ENCODE peak calls at places on chromosomes 13 and 19, in four cellular contexts. W is WTC11, S is K562, F is HepG2. O is an unnamed sample.

GRCh38 chr19:3189702-3190469 is 4.2 kb downstream of the NCLN start:
- DNase-seq in W (peak; percentile 56), S (peak; percentile 61), F (no peak), O (no peak)

GRCh38 chr19:13260883-13261653 is 110.9 kb downstream of the IER2 start:
- DNase-seq in W (no peak), S (peak; percentile 51), F (no peak), O (no peak)

GRCh38 chr19:53132231-53132991 is at the start of gene ZNF415:
- DNase-seq in W (peak; percentile 91), S (no peak), F (no peak), O (peak; percentile 89)

GRCh38 chr13:69474286-69474685 is 633.3 kb upstream of the ATXN8OS start:
- DNase-seq in W (no peak), S (no peak), F (no peak), O (no peak)

GRCh38 chr13:40922437-40923040 is 96.6 kb downstream of the ELF1 start:
- DNase-seq in W (peak; percentile 13), S (no peak), F (peak; percentile 10), O (no peak)

GRCh38 chr19:55443045-55443823 is at the start of gene SHISA7:
- DNase-seq in W (no peak), S (peak; percentile 51), F (no peak), O (peak; percentile 58)

GRCh38 chr19:39867952-39868351 is 21.8 kb upstream of the FBL start:
- DNase-seq in W (no peak), S (no peak), F (no peak), O (no peak)

GRCh38 chr19:13006431-13007281 is 11.4 kb downstream of the NFIX start:
- DNase-seq in W (no peak), S (no peak), F (no peak), O (peak; percentile 27)

GRCh38 chr19:51146751-51147150 is 4.7 kb downstream of the SIGLEC7 start:
- DNase-seq in W (no peak), S (no peak), F (no peak), O (no peak)

GRCh38 chr13:89865331-89865833 is 1482.1 kb upstream of the MIR17HG start:
- DNase-seq in W (no peak), S (no peak), F (no peak), O (no peak)

GRCh38 chr13:99911965-99912566 is 59.5 kb downstream of the ZIC5 start:
- DNase-seq in W (no peak), S (no peak), F (no peak), O (no peak)

GRCh38 chr13:26494591-26494990 is 62.9 kb upstream of the WASF3 start:
- DNase-seq in W (no peak), S (no peak), F (no peak), O (no peak)

GRCh38 chr19:3636506-3636905 is 9.9 kb upstream of the CACTIN start:
- DNase-seq in W (no peak), S (no peak), F (no peak), O (no peak)

GRCh38 chr13:27125357-27126282 is 46.0 kb downstream of the USP12 start:
- DNase-seq in W (peak; percentile 49), S (peak; percentile 38), F (peak; percentile 33), O (no peak)

GRCh38 chr19:4088975-4089374 is 22.3 kb upstream of the ZBTB7A start:
- DNase-seq in W (no peak), S (no peak), F (no peak), O (no peak)

DNA sequence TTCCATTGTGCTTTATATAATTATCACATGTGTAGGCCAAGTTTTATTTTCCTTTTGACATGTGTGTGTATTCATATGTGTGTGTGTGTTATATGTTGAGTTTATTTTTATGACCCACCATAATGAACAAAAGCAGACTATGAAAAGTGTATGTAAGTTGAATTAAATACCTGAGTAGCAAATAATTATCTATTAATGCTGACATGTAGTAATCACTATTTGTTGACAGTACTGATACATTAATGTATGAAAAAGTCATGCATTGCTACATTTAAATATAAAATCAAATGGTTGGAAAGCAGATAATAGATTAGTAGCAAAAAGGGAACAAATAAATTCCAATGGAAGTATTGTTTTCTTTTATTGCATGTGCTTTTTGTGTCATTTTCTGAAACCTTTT is 1948.5 kb upstream of the PCDH20 start:
- DNase-seq in W (no peak), S (no peak), F (no peak), O (no peak)
- TF ChIP-seq FOXJ3 in W (no peak), S (no peak), F (no peak), O (no peak)

DNA sequence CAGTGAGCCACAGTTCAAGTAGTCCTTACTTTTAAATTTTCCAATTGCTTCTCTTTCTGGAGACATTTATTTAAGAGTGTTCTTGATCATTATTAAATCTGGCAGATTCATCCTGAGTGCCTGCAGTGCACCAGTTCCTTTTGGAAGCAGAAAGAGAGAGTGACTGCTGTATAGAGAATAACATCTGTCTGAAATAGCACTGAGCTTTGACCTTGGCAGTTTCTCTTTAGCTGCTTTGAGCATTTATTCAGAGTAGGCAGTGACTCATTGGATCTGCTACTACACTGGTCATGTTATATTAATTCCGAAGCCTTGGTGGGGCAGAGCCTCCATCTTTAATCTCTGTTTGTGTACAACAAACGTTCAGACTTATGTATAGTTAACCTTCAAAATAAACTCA is 1373.7 kb downstream of the PCDH9 start:
- DNase-seq in W (no peak), S (no peak), F (no peak), O (no peak)
- TF ChIP-seq FOXJ3 in W (no peak), S (no peak), F (no peak), O (no peak)

GRCh38 chr13:114222461-114222968 is 12.2 kb upstream of the CDC16 start:
- DNase-seq in W (no peak), S (peak; percentile 69), F (peak; percentile 12), O (no peak)
- TF ChIP-seq FOXJ3 in W (no peak), S (no peak), F (no peak), O (no peak)

DNA sequence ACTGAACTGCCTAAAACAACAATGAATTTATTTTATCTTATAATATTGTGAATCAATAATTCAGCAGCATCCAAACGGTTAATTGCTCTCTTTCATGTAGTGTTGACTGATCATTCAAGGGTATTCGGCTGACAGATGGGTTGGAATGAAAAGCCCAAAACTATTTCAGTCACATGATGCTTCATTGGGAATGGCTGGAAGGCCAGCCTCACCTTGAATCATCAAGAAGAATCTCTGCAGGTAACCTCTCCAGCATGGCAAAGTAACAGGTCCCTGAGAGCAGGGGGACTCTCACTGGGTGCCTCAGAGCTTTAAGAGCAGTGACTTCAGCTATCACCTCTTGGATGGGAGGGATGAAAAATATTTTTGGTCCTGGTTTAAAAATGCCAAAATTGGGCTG is 1395.7 kb downstream of the OLFM4 start:
- DNase-seq in W (no peak), S (no peak), F (no peak), O (no peak)
- TF ChIP-seq FOXJ3 in W (no peak), S (no peak), F (no peak), O (no peak)

DNA sequence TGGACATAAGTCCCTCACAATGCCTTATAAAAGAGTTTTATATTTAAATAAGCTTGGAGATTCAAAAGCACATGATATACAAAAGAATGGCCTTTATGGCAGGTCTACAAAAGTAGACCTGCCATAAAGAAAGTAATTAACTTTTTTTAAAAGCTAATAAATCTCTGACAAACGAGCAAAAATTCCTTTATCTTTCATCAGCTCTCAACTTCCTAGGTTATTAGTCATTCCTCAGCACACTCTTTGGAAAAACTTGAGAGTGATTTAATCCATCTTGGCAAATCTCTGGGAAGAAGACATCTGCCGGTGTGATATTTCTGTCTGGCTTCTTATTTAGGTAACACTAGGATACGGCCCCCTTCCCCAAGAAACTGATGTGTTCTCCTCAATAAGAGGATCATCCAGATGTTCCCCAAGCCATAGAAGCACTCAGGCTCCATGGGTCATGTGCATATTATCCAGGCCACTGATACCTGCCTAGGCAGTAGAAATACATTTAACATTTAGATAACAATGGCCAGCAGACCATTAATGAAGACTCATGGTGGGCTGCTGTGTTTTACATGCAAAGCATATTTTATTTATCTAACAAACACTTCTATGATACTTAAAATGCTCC is 372.7 kb downstream of the LIG4 start:
- DNase-seq in W (no peak), S (no peak), F (no peak), O (no peak)
- TF ChIP-seq FOXJ3 in W (no peak), S (no peak), F (no peak), O (no peak)

GRCh38 chr19:17582613-17583012 is 27.2 kb downstream of the COLGALT1 start:
- DNase-seq in W (no peak), S (no peak), F (no peak), O (no peak)
- TF ChIP-seq FOXJ3 in W (no peak), S (no peak), F (no peak), O (no peak)

DNA sequence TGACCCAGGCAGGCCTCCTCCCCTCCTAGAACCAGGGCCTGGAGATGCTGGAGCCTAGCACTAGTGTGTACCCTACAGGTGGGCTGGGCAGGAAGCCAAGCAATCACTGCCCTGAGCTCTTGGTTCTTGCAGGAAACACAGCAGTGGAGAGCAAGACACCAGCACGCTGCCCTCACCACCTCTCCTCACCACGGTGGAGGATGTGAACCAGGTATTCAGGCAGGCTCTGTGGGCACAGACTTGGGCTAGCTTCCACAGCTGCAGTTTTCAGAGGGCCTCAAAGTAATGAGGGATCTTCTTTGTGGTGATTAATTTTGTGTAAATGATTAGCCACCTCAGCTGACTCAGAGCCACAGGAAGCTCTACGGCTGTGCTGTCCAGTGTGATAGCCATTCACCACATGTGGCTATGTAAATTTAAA is 13.6 kb upstream of the GPI start:
- DNase-seq in W (no peak), S (no peak), F (no peak), O (no peak)
- TF ChIP-seq FOXJ3 in W (no peak), S (no peak), F (no peak), O (no peak)

DNA sequence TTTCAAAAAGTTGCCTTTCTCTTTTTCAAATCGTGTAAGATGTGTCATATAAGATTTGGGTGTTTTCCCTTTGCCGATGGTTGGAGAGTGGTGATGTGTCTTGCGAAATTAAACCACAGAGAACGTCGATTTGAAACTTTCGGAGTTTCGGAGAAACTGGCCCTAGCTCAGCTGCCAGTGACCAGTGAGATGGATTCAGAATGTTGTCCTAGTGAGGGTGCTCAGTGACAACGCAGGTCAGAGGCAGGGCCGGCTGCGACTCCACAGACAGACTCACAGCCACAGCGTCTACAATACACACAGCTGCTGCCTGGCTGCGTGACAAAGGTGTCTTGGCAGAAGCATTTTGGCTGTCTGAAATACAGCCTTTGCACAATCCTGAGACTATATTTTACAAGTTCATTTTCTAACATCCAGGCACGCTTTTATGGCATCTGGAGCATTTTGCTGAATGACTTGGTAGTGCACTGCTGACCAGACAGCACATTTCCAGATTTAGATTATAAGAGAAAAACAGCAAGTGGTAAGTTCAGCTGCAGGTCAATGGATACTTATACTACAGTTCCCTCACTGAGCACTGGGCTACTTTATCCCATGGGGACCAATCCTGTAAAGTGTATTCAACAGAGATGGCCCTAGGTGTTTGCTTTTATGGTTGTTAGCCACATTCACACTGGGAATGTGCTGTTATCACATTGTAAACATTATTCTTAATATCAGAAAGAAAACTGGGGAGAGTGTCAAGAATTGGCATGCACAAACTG is 207.5 kb downstream of the KCNRG start:
- DNase-seq in W (peak; percentile 14), S (no peak), F (no peak), O (no peak)
- TF ChIP-seq FOXJ3 in W (no peak), S (no peak), F (no peak), O (no peak)

GRCh38 chr13:53189162-53189561 is 160.5 kb downstream of the OLFM4 start:
- DNase-seq in W (no peak), S (no peak), F (no peak), O (no peak)
- TF ChIP-seq FOXJ3 in W (no peak), S (no peak), F (no peak), O (no peak)

GRCh38 chr19:45117167-45117594 is 24.2 kb downstream of the PPP1R37 start:
- DNase-seq in W (no peak), S (peak; percentile 51), F (no peak), O (no peak)
- TF ChIP-seq FOXJ3 in W (no peak), S (no peak), F (no peak), O (no peak)

O was measured in SK-N-SH.